ENCODE peak calls at places on chromosomes 3 and 15, in five cellular contexts. I is kidney epithelial cell; G is anterior cingulate cortex; V is NCI-H510A; A is activated CD8-positive, alpha-beta memory T cell treated with anti-CD3 and anti-CD28 coated beads for 4 hours. E is an unnamed sample.

GRCh38 chr3:172106989-172107388 is 67.6 kb downstream of the FNDC3B start:
- DNase-seq in G (no peak), A (peak; percentile 58), I (peak; percentile 38), V (no peak), E (no peak)

GRCh38 chr15:67914537-67915373 is 74.9 kb upstream of the RNU6-1 start:
- DNase-seq in V (peak; percentile 34), G (peak; percentile 8), A (no peak), I (no peak), E (no peak)

GRCh38 chr15:60396560-60396963 is 1.2 kb downstream of the ANXA2 start:
- DNase-seq in V (no peak), A (no peak), I (no peak), G (no peak), E (no peak)

GRCh38 chr3:113228969-113229368 is 17.6 kb downstream of the BOC start:
- DNase-seq in V (no peak), G (no peak), I (no peak), A (no peak), E (no peak)

GRCh38 chr3:131880948-131881347 is 153.9 kb downstream of the CPNE4 start:
- DNase-seq in A (no peak), V (no peak), G (no peak), I (no peak), E (no peak)

GRCh38 chr3:39290255-39290654 is 10.4 kb upstream of the CX3CR1 start:
- DNase-seq in I (no peak), V (no peak), A (no peak), G (no peak), E (no peak)

GRCh38 chr3:57292159-57292894 is at the start of gene ASB14:
- DNase-seq in V (no peak), I (no peak), A (no peak), G (no peak), E (no peak)

GRCh38 chr3:46660543-46661523 is 32.6 kb downstream of the ALS2CL start:
- DNase-seq in A (no peak), V (no peak), G (no peak), I (no peak), E (no peak)

GRCh38 chr3:190070623-190071347 is 49.9 kb downstream of the P3H2 start:
- DNase-seq in G (no peak), V (no peak), I (peak; percentile 78), A (no peak), E (no peak)

GRCh38 chr15:99475754-99476412 is 89.9 kb upstream of the MEF2A start:
- DNase-seq in G (no peak), V (no peak), I (no peak), A (no peak), E (no peak)

GRCh38 chr15:65106011-65106590 is 8.9 kb downstream of the UBAP1L start:
- DNase-seq in I (no peak), V (no peak), G (no peak), A (no peak), E (no peak)

GRCh38 chr3:161149529-161149928 is 44.4 kb upstream of the B3GALNT1 start:
- DNase-seq in A (no peak), V (no peak), I (no peak), G (no peak), E (no peak)

GRCh38 chr15:68789921-68790575 is 30.6 kb downstream of the ANP32A start:
- DNase-seq in G (no peak), A (no peak), V (no peak), I (no peak), E (no peak)

GRCh38 chr3:157785071-157785826 is 282.0 kb upstream of the VEPH1 start:
- DNase-seq in V (no peak), I (peak; percentile 92), A (no peak), G (no peak), E (no peak)

GRCh38 chr3:149122716-149123578 is 6.5 kb upstream of the HPS3 start:
- DNase-seq in I (no peak), V (no peak), G (no peak), A (no peak), E (no peak)

GRCh38 chr15:29242466-29243242 is 27.0 kb downstream of the NSMCE3 start:
- DNase-seq in G (no peak), I (no peak), A (no peak), V (no peak), E (no peak)

GRCh38 chr3:82145742-82146141 is 384.3 kb upstream of the GBE1 start:
- DNase-seq in A (no peak), G (no peak), I (no peak), V (no peak), E (no peak)

GRCh38 chr3:144237351-144237750 is 265.7 kb downstream of the DIPK2A start:
- DNase-seq in I (no peak), V (no peak), A (no peak), G (no peak), E (no peak)

GRCh38 chr3:171850968-171851600 is 7.9 kb downstream of the TMEM212 start:
- DNase-seq in V (no peak), A (no peak), I (no peak), G (no peak), E (no peak)

GRCh38 chr3:4834403-4834866 is 144.8 kb upstream of the BHLHE40 start:
- DNase-seq in A (peak; percentile 53), V (no peak), G (no peak), I (no peak), E (no peak)

GRCh38 chr3:182603501-182603900 is 189.8 kb upstream of the ATP11B start:
- DNase-seq in G (no peak), A (no peak), I (no peak), V (no peak), E (no peak)

GRCh38 chr3:45506084-45506483 is 88.5 kb upstream of the LIMD1 start:
- DNase-seq in V (no peak), G (no peak), I (no peak), A (no peak), E (no peak)

GRCh38 chr15:44788748-44789147 is 52.4 kb downstream of the TRIM69 start:
- DNase-seq in V (no peak), A (no peak), I (no peak), G (no peak), E (no peak)

GRCh38 chr15:62935300-62936081 is 107.1 kb upstream of the TPM1 start:
- DNase-seq in V (no peak), A (no peak), I (no peak), G (no peak), E (no peak)

GRCh38 chr15:25136119-25136518 is 181.3 kb downstream of the SNRPN start:
- DNase-seq in G (no peak), V (no peak), A (no peak), I (no peak), E (no peak)

GRCh38 chr3:16109929-16110328 is 64.6 kb upstream of the GALNT15 start:
- DNase-seq in V (no peak), G (no peak), I (no peak), A (no peak), E (no peak)

GRCh38 chr15:67405208-67406191 is 115.4 kb upstream of the C15orf61 start:
- DNase-seq in G (no peak), A (no peak), I (peak; percentile 43), V (no peak), E (no peak)

GRCh38 chr15:49865925-49866757 is 245.3 kb downstream of the DTWD1 start:
- DNase-seq in V (no peak), A (no peak), I (no peak), G (no peak), E (no peak)

GRCh38 chr3:195249057-195249770 is 21.7 kb downstream of the XXYLT1 start:
- DNase-seq in V (no peak), G (no peak), A (no peak), I (no peak), E (no peak)

GRCh38 chr3:28867836-28868235 is 413.0 kb upstream of the RBMS3 start:
- DNase-seq in I (no peak), V (no peak), A (no peak), G (no peak), E (no peak)

GRCh38 chr3:181912384-181912783 is 200.7 kb downstream of the SOX2 start:
- DNase-seq in G (no peak), V (no peak), A (no peak), I (no peak), E (no peak)

GRCh38 chr3:10557783-10558373 is 52.5 kb upstream of the ATP2B2 start:
- DNase-seq in V (no peak), G (no peak), A (no peak), I (no peak), E (no peak)

GRCh38 chr3:101167341-101167740 is 153.0 kb downstream of the IMPG2 start:
- DNase-seq in G (no peak), A (no peak), V (no peak), I (no peak), E (no peak)

GRCh38 chr3:176430244-176430893 is 766.9 kb downstream of the TBL1XR1 start:
- DNase-seq in I (peak; percentile 5), A (no peak), V (no peak), G (no peak), E (no peak)

GRCh38 chr3:48433472-48434118 is 3.7 kb upstream of the PLXNB1 start:
- DNase-seq in A (no peak), I (no peak), G (no peak), V (no peak), E (no peak)

GRCh38 chr3:159785276-159785675 is 203.4 kb upstream of the IL12A start:
- DNase-seq in G (no peak), A (no peak), I (no peak), V (peak; percentile 48), E (no peak)

GRCh38 chr3:15982667-15983145 is 184.9 kb upstream of the ANKRD28 start:
- DNase-seq in V (no peak), A (no peak), I (peak; percentile 86), G (peak; percentile 34), E (no peak)

GRCh38 chr3:157544501-157545139 is 41.4 kb upstream of the VEPH1 start:
- DNase-seq in A (no peak), V (no peak), G (no peak), I (no peak), E (no peak)

GRCh38 chr3:100295089-100295488 is 34.3 kb downstream of the TBC1D23 start:
- DNase-seq in V (no peak), A (no peak), I (no peak), G (no peak), E (no peak)